ENCODE peak calls at places on chromosomes 12 and 14, in four cellular contexts. T is left cardiac atrium, S is omental fat pad, G is NCI-H2081. E is an unnamed sample.

GRCh38 chr14:85573406-85573805 is 43.5 kb downstream of the FLRT2 start:
- DNase-seq in T (no peak), S (no peak), G (no peak), E (no peak)

GRCh38 chr14:78157855-78158436 is 12.2 kb upstream of the NRXN3 start:
- DNase-seq in T (peak), S (no peak), G (no peak), E (no peak)

GRCh38 chr14:99728231-99728920 is 44.3 kb downstream of the CYP46A1 start:
- DNase-seq in T (no peak), S (peak), G (no peak), E (no peak)

GRCh38 chr12:14416658-14417057 is 51.2 kb downstream of the ATF7IP start:
- DNase-seq in T (no peak), S (no peak), G (peak), E (no peak)

GRCh38 chr12:47867496-47867941 is 37.3 kb downstream of the VDR start:
- DNase-seq in T (peak), S (no peak), G (no peak), E (no peak)

GRCh38 chr14:72643317-72643801 is 250.5 kb downstream of the DPF3 start:
- DNase-seq in T (peak), S (no peak), G (no peak), E (peak)

GRCh38 chr14:93957333-93957710 is 19.0 kb downstream of the ASB2 start:
- DNase-seq in T (no peak), S (no peak), G (no peak), E (no peak)

GRCh38 chr12:115752913-115753726 is 524.4 kb downstream of the MED13L start:
- DNase-seq in T (peak), S (no peak), G (no peak), E (peak)

GRCh38 chr12:47939009-47939601 is 24.3 kb upstream of the TMEM106C start:
- DNase-seq in T (peak), S (no peak), G (peak), E (no peak)

GRCh38 chr12:104454997-104455396 is 1.8 kb upstream of the CHST11 start:
- DNase-seq in T (no peak), S (no peak), G (no peak), E (no peak)

GRCh38 chr14:24399981-24400718 is 1.3 kb downstream of the NYNRIN start:
- DNase-seq in T (no peak), S (no peak), G (no peak), E (no peak)

GRCh38 chr12:80711866-80712265 is 4.4 kb downstream of the MYF6 start:
- DNase-seq in T (no peak), S (no peak), G (no peak), E (no peak)

GRCh38 chr12:99911076-99911475 is 73.7 kb downstream of the ANKS1B start:
- DNase-seq in T (no peak), S (no peak), G (no peak), E (peak)

GRCh38 chr12:113473942-113474341 is 2.3 kb upstream of the LHX5 start:
- DNase-seq in T (no peak), S (no peak), G (no peak), E (no peak)

GRCh38 chr12:116525418-116526001 is 33.7 kb upstream of the MAP1LC3B2 start:
- DNase-seq in T (peak), S (no peak), G (no peak), E (peak)

GRCh38 chr14:61489932-61490331 is 168.6 kb downstream of the PRKCH start:
- DNase-seq in T (peak), S (no peak), G (no peak), E (no peak)

GRCh38 chr14:34098045-34098984 is 147.4 kb upstream of the EGLN3 start:
- DNase-seq in T (no peak), S (no peak), G (no peak), E (no peak)

GRCh38 chr14:98173291-98173690 is 1098.7 kb downstream of the BCL11B start:
- DNase-seq in T (peak), S (no peak), G (no peak), E (no peak)

GRCh38 chr12:50354908-50355307 is 41.5 kb downstream of the FAM186A start:
- DNase-seq in T (no peak), S (no peak), G (no peak), E (no peak)

GRCh38 chr14:104864267-104865068 is 600 bp upstream of the CEP170B start:
- DNase-seq in T (no peak), S (no peak), G (peak), E (no peak)

GRCh38 chr14:105885561-105886320 is 359.4 kb downstream of the TMEM121 start:
- DNase-seq in T (no peak), S (no peak), G (no peak), E (no peak)

GRCh38 chr12:4483885-4484823 is 38.5 kb upstream of the FGF6 start:
- DNase-seq in T (no peak), S (no peak), G (peak), E (no peak)

GRCh38 chr12:120977531-120978295 is 630 bp upstream of the HNF1A start:
- DNase-seq in T (no peak), S (no peak), G (no peak), E (no peak)

GRCh38 chr14:78972440-78972839 is 802.3 kb downstream of the NRXN3 start:
- DNase-seq in T (no peak), S (no peak), G (no peak), E (no peak)

GRCh38 chr14:101705733-101706508 is 55.6 kb upstream of the PPP2R5C start:
- DNase-seq in T (peak), S (no peak), G (no peak), E (no peak)

GRCh38 chr12:68733661-68734071 is 12.3 kb upstream of the SLC35E3 start:
- DNase-seq in T (no peak), S (no peak), G (no peak), E (no peak)

GRCh38 chr14:64654072-64654899 is 49.9 kb upstream of the PLEKHG3 start:
- DNase-seq in T (no peak), S (no peak), G (peak), E (no peak)

GRCh38 chr14:28661171-28661772 is 105.3 kb upstream of the FOXG1 start:
- DNase-seq in T (no peak), S (no peak), G (no peak), E (no peak)

GRCh38 chr14:101496779-101497420 is 64.4 kb upstream of the DIO3 start:
- DNase-seq in T (peak), S (no peak), G (no peak), E (no peak)

GRCh38 chr14:78836777-78837176 is 666.6 kb downstream of the NRXN3 start:
- DNase-seq in T (peak), S (no peak), G (peak), E (no peak)